ENCODE peak calls at places on chromosome 14, in ten cellular contexts. One of them, this sample, is unnamed.

GRCh38 chr14:105074601-105075053 is 9.4 kb upstream of the GPR132 start:
- DNase-seq in stimulated activated CD4-positive, alpha-beta T cell treated with anti-CD3 and anti-CD28 coated beads, Interleukin-2, amount 100 ng/mL, for 48 hours: no peak
- DNase-seq in COLO829: no peak
- DNase-seq in activated gamma-delta T cell treated with Interleukin-2 at 50 U/mL for 16 hours: no peak
- DNase-seq in amniotic stem cell: no peak
- DNase-seq in erythroblast: no peak
- DNase-seq in midbrain: no peak
- DNase-seq in activated T-cell treated with anti-CD3 and anti-CD28 coated beads for 1 hour: no peak
- DNase-seq in T-helper 2 cell: no peak
- DNase-seq in HL-60: no peak
- DNase-seq in this sample: no peak

GRCh38 chr14:23306412-23307145 is at the start of gene BCL2L2:
- DNase-seq in stimulated activated CD4-positive, alpha-beta T cell treated with anti-CD3 and anti-CD28 coated beads, Interleukin-2, amount 100 ng/mL, for 48 hours: no peak
- DNase-seq in COLO829: peak
- DNase-seq in activated gamma-delta T cell treated with Interleukin-2 at 50 U/mL for 16 hours: no peak
- DNase-seq in amniotic stem cell: peak
- DNase-seq in erythroblast: peak
- DNase-seq in midbrain: peak
- DNase-seq in activated T-cell treated with anti-CD3 and anti-CD28 coated beads for 1 hour: no peak
- DNase-seq in T-helper 2 cell: no peak
- DNase-seq in HL-60: peak
- DNase-seq in this sample: peak

GRCh38 chr14:85565862-85566296 is 35.9 kb downstream of the FLRT2 start:
- DNase-seq in stimulated activated CD4-positive, alpha-beta T cell treated with anti-CD3 and anti-CD28 coated beads, Interleukin-2, amount 100 ng/mL, for 48 hours: no peak
- DNase-seq in COLO829: peak
- DNase-seq in activated gamma-delta T cell treated with Interleukin-2 at 50 U/mL for 16 hours: no peak
- DNase-seq in amniotic stem cell: no peak
- DNase-seq in erythroblast: no peak
- DNase-seq in midbrain: no peak
- DNase-seq in activated T-cell treated with anti-CD3 and anti-CD28 coated beads for 1 hour: no peak
- DNase-seq in T-helper 2 cell: no peak
- DNase-seq in HL-60: no peak
- DNase-seq in this sample: peak

GRCh38 chr14:72576258-72576657 is 317.6 kb downstream of the DPF3 start:
- DNase-seq in stimulated activated CD4-positive, alpha-beta T cell treated with anti-CD3 and anti-CD28 coated beads, Interleukin-2, amount 100 ng/mL, for 48 hours: no peak
- DNase-seq in COLO829: no peak
- DNase-seq in activated gamma-delta T cell treated with Interleukin-2 at 50 U/mL for 16 hours: no peak
- DNase-seq in amniotic stem cell: no peak
- DNase-seq in erythroblast: no peak
- DNase-seq in midbrain: no peak
- DNase-seq in activated T-cell treated with anti-CD3 and anti-CD28 coated beads for 1 hour: no peak
- DNase-seq in T-helper 2 cell: no peak
- DNase-seq in HL-60: no peak
- DNase-seq in this sample: no peak

GRCh38 chr14:31326111-31326510 is 94.2 kb downstream of the HEATR5A start:
- DNase-seq in stimulated activated CD4-positive, alpha-beta T cell treated with anti-CD3 and anti-CD28 coated beads, Interleukin-2, amount 100 ng/mL, for 48 hours: no peak
- DNase-seq in COLO829: no peak
- DNase-seq in activated gamma-delta T cell treated with Interleukin-2 at 50 U/mL for 16 hours: no peak
- DNase-seq in amniotic stem cell: no peak
- DNase-seq in erythroblast: peak
- DNase-seq in midbrain: no peak
- DNase-seq in activated T-cell treated with anti-CD3 and anti-CD28 coated beads for 1 hour: no peak
- DNase-seq in T-helper 2 cell: no peak
- DNase-seq in HL-60: no peak
- DNase-seq in this sample: no peak

GRCh38 chr14:62301076-62301475 is 538.9 kb downstream of the SNAPC1 start:
- DNase-seq in stimulated activated CD4-positive, alpha-beta T cell treated with anti-CD3 and anti-CD28 coated beads, Interleukin-2, amount 100 ng/mL, for 48 hours: no peak
- DNase-seq in COLO829: no peak
- DNase-seq in activated gamma-delta T cell treated with Interleukin-2 at 50 U/mL for 16 hours: no peak
- DNase-seq in amniotic stem cell: no peak
- DNase-seq in erythroblast: no peak
- DNase-seq in midbrain: no peak
- DNase-seq in activated T-cell treated with anti-CD3 and anti-CD28 coated beads for 1 hour: no peak
- DNase-seq in T-helper 2 cell: no peak
- DNase-seq in HL-60: no peak
- DNase-seq in this sample: no peak

GRCh38 chr14:103528158-103528511 is 861 bp upstream of the TRMT61A start:
- DNase-seq in stimulated activated CD4-positive, alpha-beta T cell treated with anti-CD3 and anti-CD28 coated beads, Interleukin-2, amount 100 ng/mL, for 48 hours: no peak
- DNase-seq in COLO829: no peak
- DNase-seq in activated gamma-delta T cell treated with Interleukin-2 at 50 U/mL for 16 hours: no peak
- DNase-seq in amniotic stem cell: no peak
- DNase-seq in erythroblast: no peak
- DNase-seq in midbrain: no peak
- DNase-seq in activated T-cell treated with anti-CD3 and anti-CD28 coated beads for 1 hour: no peak
- DNase-seq in T-helper 2 cell: no peak
- DNase-seq in HL-60: no peak
- DNase-seq in this sample: no peak

GRCh38 chr14:69880851-69881250 is 1.6 kb downstream of the SMOC1 start:
- DNase-seq in stimulated activated CD4-positive, alpha-beta T cell treated with anti-CD3 and anti-CD28 coated beads, Interleukin-2, amount 100 ng/mL, for 48 hours: no peak
- DNase-seq in COLO829: no peak
- DNase-seq in activated gamma-delta T cell treated with Interleukin-2 at 50 U/mL for 16 hours: no peak
- DNase-seq in amniotic stem cell: no peak
- DNase-seq in erythroblast: no peak
- DNase-seq in midbrain: no peak
- DNase-seq in activated T-cell treated with anti-CD3 and anti-CD28 coated beads for 1 hour: no peak
- DNase-seq in T-helper 2 cell: no peak
- DNase-seq in HL-60: no peak
- DNase-seq in this sample: no peak

GRCh38 chr14:64727551-64728071 is 23.4 kb downstream of the PLEKHG3 start:
- DNase-seq in stimulated activated CD4-positive, alpha-beta T cell treated with anti-CD3 and anti-CD28 coated beads, Interleukin-2, amount 100 ng/mL, for 48 hours: no peak
- DNase-seq in COLO829: no peak
- DNase-seq in activated gamma-delta T cell treated with Interleukin-2 at 50 U/mL for 16 hours: no peak
- DNase-seq in amniotic stem cell: no peak
- DNase-seq in erythroblast: no peak
- DNase-seq in midbrain: no peak
- DNase-seq in activated T-cell treated with anti-CD3 and anti-CD28 coated beads for 1 hour: no peak
- DNase-seq in T-helper 2 cell: no peak
- DNase-seq in HL-60: no peak
- DNase-seq in this sample: no peak

GRCh38 chr14:100719976-100720520 is 6.6 kb upstream of the DLK1 start:
- DNase-seq in stimulated activated CD4-positive, alpha-beta T cell treated with anti-CD3 and anti-CD28 coated beads, Interleukin-2, amount 100 ng/mL, for 48 hours: no peak
- DNase-seq in COLO829: no peak
- DNase-seq in activated gamma-delta T cell treated with Interleukin-2 at 50 U/mL for 16 hours: no peak
- DNase-seq in amniotic stem cell: no peak
- DNase-seq in erythroblast: no peak
- DNase-seq in midbrain: no peak
- DNase-seq in activated T-cell treated with anti-CD3 and anti-CD28 coated beads for 1 hour: no peak
- DNase-seq in T-helper 2 cell: no peak
- DNase-seq in HL-60: no peak
- DNase-seq in this sample: no peak

GRCh38 chr14:72164420-72165150 is 232.4 kb downstream of the RGS6 start:
- DNase-seq in stimulated activated CD4-positive, alpha-beta T cell treated with anti-CD3 and anti-CD28 coated beads, Interleukin-2, amount 100 ng/mL, for 48 hours: no peak
- DNase-seq in COLO829: no peak
- DNase-seq in activated gamma-delta T cell treated with Interleukin-2 at 50 U/mL for 16 hours: no peak
- DNase-seq in amniotic stem cell: no peak
- DNase-seq in erythroblast: no peak
- DNase-seq in midbrain: no peak
- DNase-seq in activated T-cell treated with anti-CD3 and anti-CD28 coated beads for 1 hour: no peak
- DNase-seq in T-helper 2 cell: no peak
- DNase-seq in HL-60: no peak
- DNase-seq in this sample: no peak

GRCh38 chr14:46048127-46048526 is 603.5 kb downstream of the RPL10L start:
- DNase-seq in stimulated activated CD4-positive, alpha-beta T cell treated with anti-CD3 and anti-CD28 coated beads, Interleukin-2, amount 100 ng/mL, for 48 hours: no peak
- DNase-seq in COLO829: peak
- DNase-seq in activated gamma-delta T cell treated with Interleukin-2 at 50 U/mL for 16 hours: no peak
- DNase-seq in amniotic stem cell: no peak
- DNase-seq in erythroblast: no peak
- DNase-seq in midbrain: no peak
- DNase-seq in activated T-cell treated with anti-CD3 and anti-CD28 coated beads for 1 hour: no peak
- DNase-seq in T-helper 2 cell: no peak
- DNase-seq in HL-60: no peak
- DNase-seq in this sample: peak

GRCh38 chr14:96297000-96297399 is 41.0 kb downstream of the BDKRB1 start:
- DNase-seq in stimulated activated CD4-positive, alpha-beta T cell treated with anti-CD3 and anti-CD28 coated beads, Interleukin-2, amount 100 ng/mL, for 48 hours: no peak
- DNase-seq in COLO829: no peak
- DNase-seq in activated gamma-delta T cell treated with Interleukin-2 at 50 U/mL for 16 hours: no peak
- DNase-seq in amniotic stem cell: no peak
- DNase-seq in erythroblast: peak
- DNase-seq in midbrain: no peak
- DNase-seq in activated T-cell treated with anti-CD3 and anti-CD28 coated beads for 1 hour: no peak
- DNase-seq in T-helper 2 cell: no peak
- DNase-seq in HL-60: no peak
- DNase-seq in this sample: no peak

GRCh38 chr14:71703477-71703876 is 228.8 kb upstream of the RGS6 start:
- DNase-seq in stimulated activated CD4-positive, alpha-beta T cell treated with anti-CD3 and anti-CD28 coated beads, Interleukin-2, amount 100 ng/mL, for 48 hours: no peak
- DNase-seq in COLO829: peak
- DNase-seq in activated gamma-delta T cell treated with Interleukin-2 at 50 U/mL for 16 hours: no peak
- DNase-seq in amniotic stem cell: no peak
- DNase-seq in erythroblast: no peak
- DNase-seq in midbrain: peak
- DNase-seq in activated T-cell treated with anti-CD3 and anti-CD28 coated beads for 1 hour: no peak
- DNase-seq in T-helper 2 cell: no peak
- DNase-seq in HL-60: no peak
- DNase-seq in this sample: peak

GRCh38 chr14:72634910-72635647 is 258.8 kb downstream of the DPF3 start:
- DNase-seq in stimulated activated CD4-positive, alpha-beta T cell treated with anti-CD3 and anti-CD28 coated beads, Interleukin-2, amount 100 ng/mL, for 48 hours: no peak
- DNase-seq in COLO829: no peak
- DNase-seq in activated gamma-delta T cell treated with Interleukin-2 at 50 U/mL for 16 hours: no peak
- DNase-seq in amniotic stem cell: no peak
- DNase-seq in erythroblast: no peak
- DNase-seq in midbrain: no peak
- DNase-seq in activated T-cell treated with anti-CD3 and anti-CD28 coated beads for 1 hour: no peak
- DNase-seq in T-helper 2 cell: no peak
- DNase-seq in HL-60: no peak
- DNase-seq in this sample: no peak

GRCh38 chr14:80425686-80426085 is 214.4 kb upstream of the DIO2 start:
- DNase-seq in stimulated activated CD4-positive, alpha-beta T cell treated with anti-CD3 and anti-CD28 coated beads, Interleukin-2, amount 100 ng/mL, for 48 hours: no peak
- DNase-seq in COLO829: no peak
- DNase-seq in activated gamma-delta T cell treated with Interleukin-2 at 50 U/mL for 16 hours: no peak
- DNase-seq in amniotic stem cell: peak
- DNase-seq in erythroblast: no peak
- DNase-seq in midbrain: no peak
- DNase-seq in activated T-cell treated with anti-CD3 and anti-CD28 coated beads for 1 hour: no peak
- DNase-seq in T-helper 2 cell: no peak
- DNase-seq in HL-60: no peak
- DNase-seq in this sample: peak

GRCh38 chr14:34018564-34019244 is 67.8 kb upstream of the EGLN3 start:
- DNase-seq in stimulated activated CD4-positive, alpha-beta T cell treated with anti-CD3 and anti-CD28 coated beads, Interleukin-2, amount 100 ng/mL, for 48 hours: no peak
- DNase-seq in COLO829: peak
- DNase-seq in activated gamma-delta T cell treated with Interleukin-2 at 50 U/mL for 16 hours: no peak
- DNase-seq in amniotic stem cell: no peak
- DNase-seq in erythroblast: no peak
- DNase-seq in midbrain: peak
- DNase-seq in activated T-cell treated with anti-CD3 and anti-CD28 coated beads for 1 hour: no peak
- DNase-seq in T-helper 2 cell: no peak
- DNase-seq in HL-60: no peak
- DNase-seq in this sample: no peak

GRCh38 chr14:105570482-105570881 is 44.1 kb downstream of the TMEM121 start:
- DNase-seq in stimulated activated CD4-positive, alpha-beta T cell treated with anti-CD3 and anti-CD28 coated beads, Interleukin-2, amount 100 ng/mL, for 48 hours: no peak
- DNase-seq in COLO829: no peak
- DNase-seq in activated gamma-delta T cell treated with Interleukin-2 at 50 U/mL for 16 hours: no peak
- DNase-seq in amniotic stem cell: no peak
- DNase-seq in erythroblast: no peak
- DNase-seq in midbrain: no peak
- DNase-seq in activated T-cell treated with anti-CD3 and anti-CD28 coated beads for 1 hour: no peak
- DNase-seq in T-helper 2 cell: no peak
- DNase-seq in HL-60: no peak
- DNase-seq in this sample: no peak

GRCh38 chr14:20278414-20278813 is 27.3 kb downstream of the TTC5 start:
- DNase-seq in stimulated activated CD4-positive, alpha-beta T cell treated with anti-CD3 and anti-CD28 coated beads, Interleukin-2, amount 100 ng/mL, for 48 hours: no peak
- DNase-seq in COLO829: peak
- DNase-seq in activated gamma-delta T cell treated with Interleukin-2 at 50 U/mL for 16 hours: no peak
- DNase-seq in amniotic stem cell: no peak
- DNase-seq in erythroblast: peak
- DNase-seq in midbrain: no peak
- DNase-seq in activated T-cell treated with anti-CD3 and anti-CD28 coated beads for 1 hour: no peak
- DNase-seq in T-helper 2 cell: no peak
- DNase-seq in HL-60: peak
- DNase-seq in this sample: no peak

GRCh38 chr14:83478741-83479140 is 1945.1 kb upstream of the SEL1L start:
- DNase-seq in stimulated activated CD4-positive, alpha-beta T cell treated with anti-CD3 and anti-CD28 coated beads, Interleukin-2, amount 100 ng/mL, for 48 hours: no peak
- DNase-seq in COLO829: peak
- DNase-seq in activated gamma-delta T cell treated with Interleukin-2 at 50 U/mL for 16 hours: no peak
- DNase-seq in amniotic stem cell: no peak
- DNase-seq in erythroblast: no peak
- DNase-seq in midbrain: no peak
- DNase-seq in activated T-cell treated with anti-CD3 and anti-CD28 coated beads for 1 hour: no peak
- DNase-seq in T-helper 2 cell: no peak
- DNase-seq in HL-60: no peak
- DNase-seq in this sample: no peak

GRCh38 chr14:96126783-96127271 is 77.8 kb upstream of the BDKRB2 start:
- DNase-seq in stimulated activated CD4-positive, alpha-beta T cell treated with anti-CD3 and anti-CD28 coated beads, Interleukin-2, amount 100 ng/mL, for 48 hours: no peak
- DNase-seq in COLO829: no peak
- DNase-seq in activated gamma-delta T cell treated with Interleukin-2 at 50 U/mL for 16 hours: no peak
- DNase-seq in amniotic stem cell: no peak
- DNase-seq in erythroblast: no peak
- DNase-seq in midbrain: no peak
- DNase-seq in activated T-cell treated with anti-CD3 and anti-CD28 coated beads for 1 hour: no peak
- DNase-seq in T-helper 2 cell: no peak
- DNase-seq in HL-60: peak
- DNase-seq in this sample: no peak

GRCh38 chr14:75906680-75907280 is 75.0 kb downstream of the TGFB3 start:
- DNase-seq in stimulated activated CD4-positive, alpha-beta T cell treated with anti-CD3 and anti-CD28 coated beads, Interleukin-2, amount 100 ng/mL, for 48 hours: peak
- DNase-seq in COLO829: peak
- DNase-seq in activated gamma-delta T cell treated with Interleukin-2 at 50 U/mL for 16 hours: peak
- DNase-seq in amniotic stem cell: peak
- DNase-seq in erythroblast: peak
- DNase-seq in midbrain: peak
- DNase-seq in activated T-cell treated with anti-CD3 and anti-CD28 coated beads for 1 hour: peak
- DNase-seq in T-helper 2 cell: peak
- DNase-seq in HL-60: no peak
- DNase-seq in this sample: peak

GRCh38 chr14:95291859-95292542 is 27.7 kb downstream of the CLMN start:
- DNase-seq in stimulated activated CD4-positive, alpha-beta T cell treated with anti-CD3 and anti-CD28 coated beads, Interleukin-2, amount 100 ng/mL, for 48 hours: no peak
- DNase-seq in COLO829: no peak
- DNase-seq in activated gamma-delta T cell treated with Interleukin-2 at 50 U/mL for 16 hours: no peak
- DNase-seq in amniotic stem cell: no peak
- DNase-seq in erythroblast: peak
- DNase-seq in midbrain: peak
- DNase-seq in activated T-cell treated with anti-CD3 and anti-CD28 coated beads for 1 hour: no peak
- DNase-seq in T-helper 2 cell: no peak
- DNase-seq in HL-60: no peak
- DNase-seq in this sample: peak

GRCh38 chr14:100287202-100287997 is 18.8 kb downstream of the SLC25A29 start:
- DNase-seq in stimulated activated CD4-positive, alpha-beta T cell treated with anti-CD3 and anti-CD28 coated beads, Interleukin-2, amount 100 ng/mL, for 48 hours: no peak
- DNase-seq in COLO829: no peak
- DNase-seq in activated gamma-delta T cell treated with Interleukin-2 at 50 U/mL for 16 hours: no peak
- DNase-seq in amniotic stem cell: no peak
- DNase-seq in erythroblast: no peak
- DNase-seq in midbrain: no peak
- DNase-seq in activated T-cell treated with anti-CD3 and anti-CD28 coated beads for 1 hour: no peak
- DNase-seq in T-helper 2 cell: no peak
- DNase-seq in HL-60: no peak
- DNase-seq in this sample: no peak

GRCh38 chr14:72892103-72892878 is 1.6 kb downstream of the DPF3 start:
- DNase-seq in stimulated activated CD4-positive, alpha-beta T cell treated with anti-CD3 and anti-CD28 coated beads, Interleukin-2, amount 100 ng/mL, for 48 hours: peak
- DNase-seq in COLO829: no peak
- DNase-seq in activated gamma-delta T cell treated with Interleukin-2 at 50 U/mL for 16 hours: peak
- DNase-seq in amniotic stem cell: no peak
- DNase-seq in erythroblast: peak
- DNase-seq in midbrain: no peak
- DNase-seq in activated T-cell treated with anti-CD3 and anti-CD28 coated beads for 1 hour: peak
- DNase-seq in T-helper 2 cell: peak
- DNase-seq in HL-60: no peak
- DNase-seq in this sample: peak

GRCh38 chr14:99462211-99462610 is 18.4 kb downstream of the SETD3 start:
- DNase-seq in stimulated activated CD4-positive, alpha-beta T cell treated with anti-CD3 and anti-CD28 coated beads, Interleukin-2, amount 100 ng/mL, for 48 hours: no peak
- DNase-seq in COLO829: no peak
- DNase-seq in activated gamma-delta T cell treated with Interleukin-2 at 50 U/mL for 16 hours: no peak
- DNase-seq in amniotic stem cell: no peak
- DNase-seq in erythroblast: no peak
- DNase-seq in midbrain: no peak
- DNase-seq in activated T-cell treated with anti-CD3 and anti-CD28 coated beads for 1 hour: no peak
- DNase-seq in T-helper 2 cell: no peak
- DNase-seq in HL-60: no peak
- DNase-seq in this sample: no peak

GRCh38 chr14:62432955-62433354 is 612.3 kb downstream of the KCNH5 start:
- DNase-seq in stimulated activated CD4-positive, alpha-beta T cell treated with anti-CD3 and anti-CD28 coated beads, Interleukin-2, amount 100 ng/mL, for 48 hours: no peak
- DNase-seq in COLO829: no peak
- DNase-seq in activated gamma-delta T cell treated with Interleukin-2 at 50 U/mL for 16 hours: no peak
- DNase-seq in amniotic stem cell: no peak
- DNase-seq in erythroblast: no peak
- DNase-seq in midbrain: no peak
- DNase-seq in activated T-cell treated with anti-CD3 and anti-CD28 coated beads for 1 hour: no peak
- DNase-seq in T-helper 2 cell: no peak
- DNase-seq in HL-60: no peak
- DNase-seq in this sample: no peak

GRCh38 chr14:87097021-87097420 is 896.0 kb downstream of the GALC start:
- DNase-seq in stimulated activated CD4-positive, alpha-beta T cell treated with anti-CD3 and anti-CD28 coated beads, Interleukin-2, amount 100 ng/mL, for 48 hours: no peak
- DNase-seq in COLO829: no peak
- DNase-seq in activated gamma-delta T cell treated with Interleukin-2 at 50 U/mL for 16 hours: no peak
- DNase-seq in amniotic stem cell: no peak
- DNase-seq in erythroblast: no peak
- DNase-seq in midbrain: no peak
- DNase-seq in activated T-cell treated with anti-CD3 and anti-CD28 coated beads for 1 hour: no peak
- DNase-seq in T-helper 2 cell: no peak
- DNase-seq in HL-60: no peak
- DNase-seq in this sample: no peak